ENCODE peak calls at places on chromosome X, in five cellular contexts. M is neuronal stem cell, F is right atrium auricular region, P is lower lobe of right lung, O is OCI-LY7. K is an unnamed sample. For H3K4me1, the result is how much of the 10 kb centered on the place peaks cover.

GRCh38 chrX:119721487-119721886 is 28.5 kb upstream of the SEPTIN6 start:
- DNase-seq in M (no peak), F (no peak), P (no peak), O (no peak), K (no peak)

GRCh38 chrX:26822448-26822847 is 606.5 kb downstream of the MAGEB5 start:
- DNase-seq in M (no peak), F (no peak), P (no peak), O (no peak), K (no peak)

GRCh38 chrX:10199212-10199611 is 42.4 kb downstream of the CLCN4 start:
- DNase-seq in M (no peak), F (no peak), P (peak), O (peak), K (peak)

GRCh38 chrX:121336831-121337421 is 289.5 kb downstream of the GLUD2 start:
- DNase-seq in M (no peak), F (no peak), P (no peak), O (no peak), K (peak)

GRCh38 chrX:101429934-101430333 is 21.9 kb downstream of the HNRNPH2 start:
- DNase-seq in M (no peak), F (no peak), P (no peak), O (no peak), K (peak)

GRCh38 chrX:151082077-151082948 is 94.1 kb upstream of the GPR50 start:
- DNase-seq in M (peak), F (peak), P (peak), O (peak), K (no peak)

GRCh38 chrX:77527233-77528001 is 80.2 kb downstream of the FGF16 start:
- DNase-seq in M (no peak), F (no peak), P (no peak), O (no peak), K (no peak)

GRCh38 chrX:13044441-13044840 is at the start of gene FAM9C:
- DNase-seq in M (no peak), F (no peak), P (no peak), O (no peak), K (no peak)

GRCh38 chrX:48715066-48715465 is 18.5 kb downstream of the SUV39H1 start:
- DNase-seq in M (no peak), F (no peak), P (no peak), O (no peak), K (no peak)

GRCh38 chrX:35439692-35440091 is 358.4 kb upstream of the MAGEB16 start:
- DNase-seq in M (no peak), F (no peak), P (no peak), O (no peak), K (no peak)

GRCh38 chrX:106874075-106874474 is 29.1 kb downstream of the RIPPLY1 start:
- DNase-seq in M (no peak), F (no peak), P (no peak), O (peak), K (no peak)

GRCh38 chrX:67619253-67619652 is 75.4 kb downstream of the AR start:
- DNase-seq in M (no peak), F (no peak), P (no peak), O (no peak), K (peak)

GRCh38 chrX:147376601-147377387 is 534.9 kb upstream of the FMR1 start:
- DNase-seq in M (no peak), F (no peak), P (peak), O (peak), K (no peak)

GRCh38 chrX:44043496-44043895 is 70.3 kb upstream of the NDP start:
- DNase-seq in M (no peak), F (no peak), P (no peak), O (no peak), K (no peak)

GRCh38 chrX:134237363-134237702 is 351 bp downstream of the CCDC160 start:
- DNase-seq in M (no peak), F (no peak), P (no peak), O (no peak), K (no peak)

GRCh38 chrX:43481601-43482000 is 174.5 kb upstream of the MAOA start:
- DNase-seq in M (no peak), F (no peak), P (no peak), O (no peak), K (no peak)

GRCh38 chrX:49810233-49810632 is 18.9 kb upstream of the PAGE4 start:
- DNase-seq in M (no peak), F (no peak), P (no peak), O (no peak), K (no peak)

GRCh38 chrX:65706041-65706828 is 38.8 kb downstream of the MSN start:
- DNase-seq in M (no peak), F (peak), P (no peak), O (no peak), K (peak)

GRCh38 chrX:152806035-152806434 is 24.5 kb downstream of the CETN2 start:
- DNase-seq in M (no peak), F (no peak), P (no peak), O (no peak), K (no peak)

GRCh38 chrX:298993-299392 is 17.8 kb downstream of the PLCXD1 start:
- DNase-seq in M (no peak), F (no peak), P (peak), O (no peak), K (no peak)

GRCh38 chrX:88416965-88417364 is 330.1 kb upstream of the CPXCR1 start:
- DNase-seq in M (no peak), F (no peak), P (no peak), O (no peak), K (no peak)

GRCh38 chrX:40010550-40011364 is 87.0 kb downstream of the BCOR start:
- DNase-seq in M (no peak), F (no peak), P (no peak), O (no peak), K (no peak)

GRCh38 chrX:41923925-41924693 is 755 bp upstream of the CASK start:
- DNase-seq in M (no peak), F (no peak), P (peak), O (peak), K (peak)

GRCh38 chrX:150100261-150100660 is 162.0 kb upstream of the EOLA2 start:
- DNase-seq in M (no peak), F (no peak), P (no peak), O (no peak), K (no peak)

GRCh38 chrX:136496768-136497555 is 430 bp upstream of the HTATSF1 start:
- DNase-seq in M (peak), F (peak), P (peak), O (peak), K (peak)

GRCh38 chrX:123976671-123977316 is 15.3 kb downstream of the STAG2 start:
- DNase-seq in M (no peak), F (no peak), P (no peak), O (peak), K (peak)

GRCh38 chrX:120428309-120428708 is 40.8 kb downstream of the LAMP2 start:
- DNase-seq in M (no peak), F (no peak), P (no peak), O (no peak), K (no peak)

GRCh38 chrX:7372843-7373525 is 225.0 kb upstream of the PUDP start:
- DNase-seq in M (no peak), F (no peak), P (no peak), O (no peak), K (peak)

GRCh38 chrX:2921193-2921592 is 7.9 kb downstream of the ARSD start:
- DNase-seq in M (no peak), F (no peak), P (no peak), O (no peak), K (no peak)

GRCh38 chrX:111854778-111855490 is 21.0 kb upstream of the TRPC5OS start:
- DNase-seq in M (no peak), F (no peak), P (no peak), O (peak), K (peak)

GRCh38 chrX:49192722-49193328 is 6.7 kb upstream of the PRICKLE3 start:
- DNase-seq in M (no peak), F (no peak), P (no peak), O (peak), K (no peak)

GRCh38 chrX:139932077-139932900 is 564 bp downstream of the ATP11C start:
- DNase-seq in M (no peak), F (no peak), P (peak), O (peak), K (no peak)

GRCh38 chrX:74370482-74370881 is 50.8 kb upstream of the SLC16A2 start:
- DNase-seq in M (no peak), F (no peak), P (no peak), O (no peak), K (no peak)

GRCh38 chrX:13463608-13464007 is 105.8 kb upstream of the EGFL6 start:
- DNase-seq in M (no peak), F (no peak), P (no peak), O (peak), K (peak)

GRCh38 chrX:132474522-132474921 is 14.3 kb downstream of the MBNL3 start:
- DNase-seq in M (no peak), F (no peak), P (no peak), O (no peak), K (no peak)

GRCh38 chrX:80810365-80810978 is 795 bp upstream of the BRWD3 start:
- DNase-seq in M (no peak), F (no peak), P (no peak), O (peak), K (no peak)

GRCh38 chrX:11886745-11887144 is 128.7 kb downstream of the MSL3 start:
- DNase-seq in M (no peak), F (no peak), P (no peak), O (no peak), K (peak)

GRCh38 chrX:41382699-41383645 is 49.0 kb downstream of the DDX3X start:
- DNase-seq in M (no peak), F (no peak), P (no peak), O (no peak), K (no peak)

GRCh38 chrX:8849945-8850344 is 48.8 kb upstream of the FAM9A start:
- DNase-seq in M (no peak), F (no peak), P (no peak), O (no peak), K (no peak)

GRCh38 chrX:12138366-12139313 is at the start of gene FRMPD4:
- DNase-seq in M (peak), F (no peak), P (no peak), O (no peak), K (no peak)

GRCh38 chrX:6024204-6024603 is 204.5 kb downstream of the NLGN4X start:
- DNase-seq in M (no peak), F (no peak), P (no peak), O (no peak), K (peak)
- H3K27ac ChIP-seq in M (no peak), F (no peak), P (no peak), O (no peak), K (no peak)

GRCh38 chrX:154010330-154011087 is 9.2 kb downstream of the IRAK1 start:
- DNase-seq in M (no peak), F (no peak), P (peak), O (no peak), K (no peak)
- H3K4me1 ChIP-seq in M (under half), F (under half), P (under half), O (under half), K (under half)

GRCh38 chrX:84475596-84475995 is 26.7 kb downstream of the HDX start:
- DNase-seq in M (no peak), F (no peak), P (no peak), O (no peak), K (no peak)
- H3K27ac ChIP-seq in M (no peak), F (no peak), P (no peak), O (no peak), K (no peak)

DNA sequence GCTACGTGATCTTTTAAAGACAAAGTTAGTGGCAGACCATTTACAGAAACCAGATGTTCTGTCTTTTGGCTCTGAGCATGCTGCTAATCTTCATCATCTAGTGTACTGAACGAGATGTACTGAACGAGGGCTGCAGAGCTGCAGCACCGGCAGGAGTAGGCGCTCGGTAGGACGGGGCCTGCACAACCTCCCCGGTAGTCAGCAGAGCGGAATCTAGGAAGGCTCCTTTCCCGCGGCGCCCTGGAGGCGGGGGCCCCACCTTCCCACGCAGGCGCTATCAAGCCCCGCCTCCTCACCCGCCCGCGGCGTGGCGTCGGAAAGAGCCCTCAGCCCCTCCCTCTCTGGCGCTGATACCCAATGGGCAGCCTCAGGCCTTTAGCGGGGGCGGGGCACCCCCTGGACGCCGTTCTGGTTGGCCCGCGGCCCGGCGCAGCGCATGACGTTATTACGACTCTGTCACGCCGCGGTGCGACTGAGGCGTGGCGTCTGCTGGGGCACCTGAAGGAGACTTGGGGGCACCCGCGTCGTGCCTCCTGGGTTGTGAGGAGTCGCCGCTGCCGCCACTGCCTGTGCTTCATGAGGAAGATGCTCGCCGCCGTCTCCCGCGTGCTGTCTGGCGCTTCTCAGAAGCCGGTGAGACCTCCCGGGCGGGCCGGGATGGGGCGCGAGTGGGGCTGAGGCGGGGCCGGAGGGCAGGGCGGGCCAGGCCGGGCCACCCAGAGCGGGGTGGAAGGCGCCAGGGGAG is at the start of gene PDHA1:
- DNase-seq in M (peak), F (peak), P (peak), O (peak), K (peak)
- H3K4me1 ChIP-seq in M (under half), F (under half), P (under half), O (under half), K (under half)

GRCh38 chrX:17374619-17375360 is at the start of gene NHS:
- DNase-seq in M (peak), F (peak), P (peak), O (no peak), K (peak)
- H3K27ac ChIP-seq in M (no peak), F (peak), P (no peak), O (no peak), K (peak)

DNA sequence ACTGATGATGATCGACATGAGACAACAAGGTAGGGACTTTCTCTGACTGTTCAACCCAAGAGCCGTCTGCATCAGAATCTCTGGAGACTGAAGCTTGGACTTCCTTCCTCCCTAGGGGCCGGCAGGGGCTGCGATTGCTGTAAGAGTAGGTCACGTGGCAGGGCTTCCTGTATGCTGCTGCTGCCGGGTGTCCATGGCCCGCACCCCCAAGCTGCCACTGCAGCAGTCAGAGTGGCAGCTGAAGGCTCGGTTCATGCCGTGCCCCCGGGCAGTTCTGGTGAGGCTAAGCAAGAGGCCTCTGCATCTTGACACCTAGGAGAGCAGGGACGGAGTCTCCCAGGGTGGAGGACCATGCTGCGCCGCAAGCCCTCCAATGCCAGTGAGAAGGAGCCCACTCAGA is at the start of gene SASH3:
- DNase-seq in M (no peak), F (no peak), P (peak), O (peak), K (no peak)
- H3K4me1 ChIP-seq in M (under half), F (under half), P (under half), O (half or more), K (under half)

DNA sequence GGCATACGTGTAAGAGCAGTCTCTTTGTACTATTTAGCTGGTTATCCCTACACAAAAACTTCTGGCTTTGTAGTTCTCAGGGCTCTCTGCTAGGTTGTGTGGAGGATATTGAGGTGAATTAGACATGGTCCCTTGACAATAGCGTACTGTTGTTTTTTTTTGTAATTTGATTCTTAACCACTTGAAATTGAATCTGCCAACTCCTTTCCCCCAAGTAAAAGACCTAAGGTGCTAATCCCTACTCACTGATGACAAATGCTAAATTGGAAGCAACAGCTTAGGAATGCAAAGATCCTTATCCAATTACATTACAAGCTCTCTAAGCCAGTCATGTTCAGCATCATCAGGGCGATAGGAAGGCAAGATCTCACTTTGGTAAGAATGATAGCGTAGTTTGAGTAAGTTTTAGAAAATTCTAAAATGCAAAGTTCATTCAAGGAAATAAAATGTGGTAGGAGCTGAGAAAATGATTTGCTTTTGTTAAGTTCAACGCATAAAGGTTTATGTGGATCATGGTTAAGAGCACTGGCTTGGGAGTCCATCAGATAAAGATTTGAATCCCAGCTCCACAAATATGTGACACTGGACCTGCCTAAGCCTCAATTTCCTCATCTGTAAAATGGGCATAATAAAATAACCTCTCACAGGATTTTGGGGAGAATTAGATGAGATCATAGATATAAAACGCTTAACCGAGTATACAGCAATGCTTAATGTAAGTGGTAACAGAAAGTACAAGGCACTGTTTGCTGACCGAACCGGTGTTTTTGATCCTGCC is 39.3 kb downstream of the DOCK11 start:
- DNase-seq in M (no peak), F (no peak), P (no peak), O (no peak), K (no peak)
- H3K27ac ChIP-seq in M (no peak), F (no peak), P (no peak), O (no peak), K (no peak)